ENCODE peak calls at places on chromosomes 13 and 19, in seven cellular contexts. A is hepatocyte, X is heart right ventricle, L is mesenchymal stem cell, P is neural progenitor cell, N is thoracic aorta, M is body of pancreas. G is an unnamed sample.

GRCh38 chr13:41709511-41709910 is 251.4 kb downstream of the VWA8 start:
- DNase-seq in L (no peak), A (no peak), X (no peak), P (no peak), N (no peak), M (no peak), G (no peak)

GRCh38 chr19:1286859-1287621 is 1.4 kb downstream of the EFNA2 start:
- DNase-seq in M (no peak), A (no peak), L (no peak), X (no peak), N (no peak), P (no peak), G (no peak)

GRCh38 chr19:55118401-55118991 is 1.1 kb upstream of the PPP1R12C start:
- DNase-seq in L (no peak), A (peak; percentile 55), P (peak; percentile 75), M (peak; percentile 53), N (no peak), X (peak; percentile 52), G (peak; percentile 56)

GRCh38 chr19:33488826-33489225 is 32.8 kb downstream of the PEPD start:
- DNase-seq in L (no peak), A (no peak), P (no peak), M (no peak), N (no peak), X (no peak), G (no peak)

GRCh38 chr13:76936736-76937135 is 11.6 kb upstream of the ACOD1 start:
- DNase-seq in M (no peak), X (no peak), A (no peak), P (no peak), L (no peak), N (no peak), G (no peak)

GRCh38 chr13:24148414-24149305 is 11.9 kb upstream of the SPATA13 start:
- DNase-seq in X (no peak), A (peak; percentile 86), P (no peak), L (peak; percentile 99), M (peak; percentile 71), N (no peak), G (peak; percentile 85)

GRCh38 chr19:16062789-16063188 is 13.5 kb upstream of the TPM4 start:
- DNase-seq in X (peak; percentile 60), L (peak; percentile 59), M (peak; percentile 44), A (peak; percentile 58), P (peak; percentile 57), N (no peak), G (peak; percentile 68)

GRCh38 chr19:55447421-55448174 is 4.5 kb upstream of the SHISA7 start:
- DNase-seq in A (no peak), X (no peak), N (no peak), P (peak; percentile 68), L (peak; percentile 35), M (no peak), G (no peak)

GRCh38 chr19:12868540-12869112 is 12.6 kb downstream of the DNASE2 start:
- DNase-seq in N (no peak), M (no peak), L (no peak), P (no peak), A (no peak), X (no peak), G (no peak)

GRCh38 chr19:383922-384800 is 24.8 kb downstream of the C2CD4C start:
- DNase-seq in X (peak; percentile 45), M (peak; percentile 31), A (peak; percentile 49), N (no peak), P (peak; percentile 77), L (peak; percentile 11), G (no peak)

GRCh38 chr13:106561551-106562170 is 6.3 kb downstream of the ARGLU1 start:
- DNase-seq in X (no peak), P (peak; percentile 55), A (peak; percentile 27), M (no peak), N (no peak), L (peak; percentile 64), G (no peak)

GRCh38 chr19:48400018-48400742 is 6.7 kb downstream of the GRIN2D start:
- DNase-seq in M (no peak), N (no peak), L (peak; percentile 93), P (peak; percentile 75), X (peak; percentile 62), A (peak; percentile 70), G (peak; percentile 53)

GRCh38 chr13:73210218-73210883 is 151.5 kb downstream of the KLF5 start:
- DNase-seq in A (peak; percentile 57), M (peak; percentile 30), N (no peak), P (peak; percentile 9), L (no peak), X (no peak), G (peak; percentile 71)

GRCh38 chr19:39878398-39878797 is 32.2 kb upstream of the FBL start:
- DNase-seq in L (no peak), N (no peak), P (no peak), X (no peak), A (no peak), M (no peak), G (no peak)

GRCh38 chr13:75569576-75569975 is 20.0 kb downstream of the UCHL3 start:
- DNase-seq in X (no peak), N (no peak), M (no peak), P (no peak), A (no peak), L (no peak), G (no peak)

GRCh38 chr19:39246951-39247669 is 1.5 kb downstream of the IFNL4 start:
- DNase-seq in M (no peak), P (peak; percentile 59), X (no peak), A (no peak), N (no peak), L (no peak), G (no peak)

GRCh38 chr19:14248578-14249011 is 42.6 kb upstream of the ADGRL1 start:
- DNase-seq in A (peak; percentile 84), X (peak; percentile 40), P (peak; percentile 93), N (no peak), L (peak; percentile 55), M (peak; percentile 4), G (peak; percentile 11)

GRCh38 chr13:76884571-76885202 is 1.5 kb downstream of the KCTD12 start:
- DNase-seq in N (no peak), P (no peak), X (no peak), M (peak; percentile 27), A (peak; percentile 29), L (peak; percentile 59), G (no peak)

GRCh38 chr13:111398715-111399299 is 78.4 kb downstream of the TEX29 start:
- DNase-seq in P (no peak), N (no peak), M (no peak), L (no peak), A (no peak), X (no peak), G (no peak)

GRCh38 chr13:80339841-80340642 is 884 bp downstream of the SPRY2 start:
- DNase-seq in N (no peak), X (peak; percentile 55), P (peak; percentile 60), A (peak; percentile 60), L (peak; percentile 51), M (peak; percentile 59), G (peak; percentile 86)

GRCh38 chr19:30183807-30184490 is 188.2 kb upstream of the ZNF536 start:
- DNase-seq in L (no peak), N (no peak), A (no peak), P (no peak), M (no peak), X (no peak), G (no peak)

GRCh38 chr13:112181336-112182051 is 114.5 kb downstream of the SOX1 start:
- DNase-seq in L (no peak), M (no peak), X (no peak), N (no peak), P (no peak), A (no peak), G (no peak)

GRCh38 chr13:30797847-30798246 is 62.5 kb downstream of the ALOX5AP start:
- DNase-seq in M (no peak), P (no peak), N (no peak), X (no peak), L (no peak), A (no peak), G (no peak)

GRCh38 chr13:30800107-30800506 is 64.8 kb downstream of the ALOX5AP start:
- DNase-seq in M (no peak), P (no peak), N (no peak), A (no peak), X (no peak), L (no peak), G (no peak)

GRCh38 chr13:30798776-30799625 is 63.7 kb downstream of the ALOX5AP start:
- DNase-seq in X (no peak), N (no peak), M (no peak), L (peak; percentile 80), A (no peak), P (peak; percentile 50), G (no peak)

GRCh38 chr13:30796833-30797601 is 61.7 kb downstream of the ALOX5AP start:
- DNase-seq in A (no peak), P (no peak), X (no peak), L (no peak), M (no peak), N (no peak), G (peak; percentile 18)

GRCh38 chr13:30796132-30796832 is 60.9 kb downstream of the ALOX5AP start:
- DNase-seq in L (peak; percentile 70), X (no peak), P (no peak), N (no peak), M (no peak), A (no peak), G (peak; percentile 19)
- H3K27ac ChIP-seq in L (peak overlapping the region; percentile 14), X (no peak overlapping the region), P (no peak overlapping the region), N (no peak overlapping the region), M (no peak overlapping the region), A (no peak overlapping the region), G (no peak overlapping the region)

GRCh38 chr13:50127726-50128291 is 112.6 kb downstream of the KCNRG start:
- DNase-seq in N (no peak), X (no peak), L (no peak), M (no peak), P (peak; percentile 71), A (peak; percentile 43), G (peak; percentile 46)
- H3K4me3 ChIP-seq in N (peak overlapping the region; percentile 93), X (peak overlapping the region; percentile 96), L (peak overlapping the region; percentile 80), M (no peak overlapping the region), P (peak overlapping the region; percentile 78), A (peak overlapping the region; percentile 21), G (peak overlapping the region; percentile 9)

GRCh38 chr19:2777952-2778683 is 5.0 kb downstream of the SGTA start:
- DNase-seq in A (no peak), L (no peak), P (no peak), X (no peak), M (no peak), N (no peak), G (no peak)

GRCh38 chr19:2782357-2782935 is 627 bp downstream of the SGTA start:
- DNase-seq in A (no peak), P (no peak), L (peak; percentile 21), M (peak; percentile 16), N (no peak), X (no peak), G (peak; percentile 7)

GRCh38 chr19:2775556-2776430 is 7.3 kb downstream of the SGTA start:
- DNase-seq in A (peak; percentile 35), P (no peak), L (peak; percentile 68), X (peak; percentile 54), N (no peak), M (peak; percentile 54), G (peak; percentile 93)

GRCh38 chr19:2780284-2780683 is 2.8 kb downstream of the SGTA start:
- DNase-seq in X (no peak), M (no peak), P (no peak), N (no peak), A (no peak), L (no peak), G (no peak)

GRCh38 chr19:2779121-2779740 is 3.8 kb downstream of the SGTA start:
- DNase-seq in X (no peak), A (no peak), M (no peak), P (no peak), L (no peak), N (no peak), G (no peak)
- H3K4me1 ChIP-seq in X (peaks cover 91% of the 10 kb centered on the region), A (peaks cover 5% of the 10 kb centered on the region), M (peaks cover 31% of the 10 kb centered on the region), P (no peaks in the 10 kb centered on the region), L (peaks cover 27% of the 10 kb centered on the region), N (peaks cover 7% of the 10 kb centered on the region), G (peaks cover 3% of the 10 kb centered on the region)

GRCh38 chr13:51814825-51815650 is 11.1 kb upstream of the DHRS12 start:
- DNase-seq in L (peak; percentile 75), N (no peak), A (peak; percentile 75), P (peak; percentile 76), X (no peak), M (peak; percentile 78), G (peak; percentile 82)
- H3K27ac ChIP-seq in L (no peak overlapping the region), N (no peak overlapping the region), A (no peak overlapping the region), P (no peak overlapping the region), X (no peak overlapping the region), M (peak overlapping the region; percentile 66), G (no peak overlapping the region)

G was measured in small intestine.